ENCODE peak calls at places on chromosomes 3 and 15, in eight cellular contexts. One of them, this sample, is unnamed.

GRCh38 chr3:65894679-65895078 is 144.0 kb downstream of the MAGI1 start:
- DNase-seq in prostate gland: no peak
- DNase-seq in stomach: no peak
- DNase-seq in transverse colon: no peak
- DNase-seq in esophagus muscularis mucosa: no peak
- DNase-seq in GM12878: no peak
- DNase-seq in spleen: no peak
- DNase-seq in H1: no peak
- DNase-seq in this sample: no peak

GRCh38 chr3:40109641-40110490 is 199.6 kb upstream of the EIF1B start:
- DNase-seq in prostate gland: no peak
- DNase-seq in stomach: no peak
- DNase-seq in transverse colon: no peak
- DNase-seq in esophagus muscularis mucosa: peak
- DNase-seq in GM12878: no peak
- DNase-seq in spleen: no peak
- DNase-seq in H1: peak
- DNase-seq in this sample: no peak

GRCh38 chr3:88773766-88774165 is 333.7 kb upstream of the EPHA3 start:
- DNase-seq in prostate gland: no peak
- DNase-seq in stomach: no peak
- DNase-seq in transverse colon: no peak
- DNase-seq in esophagus muscularis mucosa: no peak
- DNase-seq in GM12878: no peak
- DNase-seq in spleen: no peak
- DNase-seq in H1: no peak
- DNase-seq in this sample: no peak

GRCh38 chr3:151837057-151837456 is 23.1 kb downstream of the AADAC start:
- DNase-seq in prostate gland: peak
- DNase-seq in stomach: no peak
- DNase-seq in transverse colon: no peak
- DNase-seq in esophagus muscularis mucosa: no peak
- DNase-seq in GM12878: no peak
- DNase-seq in spleen: no peak
- DNase-seq in H1: no peak
- DNase-seq in this sample: peak

GRCh38 chr15:90860942-90861675 is 7.3 kb upstream of the FURIN start:
- DNase-seq in prostate gland: peak
- DNase-seq in stomach: no peak
- DNase-seq in transverse colon: no peak
- DNase-seq in esophagus muscularis mucosa: no peak
- DNase-seq in GM12878: no peak
- DNase-seq in spleen: no peak
- DNase-seq in H1: no peak
- DNase-seq in this sample: peak

GRCh38 chr3:52707585-52707984 is 1.7 kb downstream of the SPCS1 start:
- DNase-seq in prostate gland: no peak
- DNase-seq in stomach: no peak
- DNase-seq in transverse colon: no peak
- DNase-seq in esophagus muscularis mucosa: no peak
- DNase-seq in GM12878: peak
- DNase-seq in spleen: no peak
- DNase-seq in H1: no peak
- DNase-seq in this sample: no peak

GRCh38 chr15:60936186-60936585 is 292.9 kb downstream of the RORA start:
- DNase-seq in prostate gland: no peak
- DNase-seq in stomach: no peak
- DNase-seq in transverse colon: no peak
- DNase-seq in esophagus muscularis mucosa: no peak
- DNase-seq in GM12878: no peak
- DNase-seq in spleen: no peak
- DNase-seq in H1: no peak
- DNase-seq in this sample: no peak

GRCh38 chr3:99817047-99817436 is 620 bp upstream of the CMSS1 start:
- DNase-seq in prostate gland: peak
- DNase-seq in stomach: no peak
- DNase-seq in transverse colon: peak
- DNase-seq in esophagus muscularis mucosa: no peak
- DNase-seq in GM12878: no peak
- DNase-seq in spleen: no peak
- DNase-seq in H1: peak
- DNase-seq in this sample: peak

GRCh38 chr3:138203938-138204337 is 16.8 kb downstream of the ARMC8 start:
- DNase-seq in prostate gland: no peak
- DNase-seq in stomach: no peak
- DNase-seq in transverse colon: no peak
- DNase-seq in esophagus muscularis mucosa: no peak
- DNase-seq in GM12878: no peak
- DNase-seq in spleen: no peak
- DNase-seq in H1: no peak
- DNase-seq in this sample: no peak

DNA sequence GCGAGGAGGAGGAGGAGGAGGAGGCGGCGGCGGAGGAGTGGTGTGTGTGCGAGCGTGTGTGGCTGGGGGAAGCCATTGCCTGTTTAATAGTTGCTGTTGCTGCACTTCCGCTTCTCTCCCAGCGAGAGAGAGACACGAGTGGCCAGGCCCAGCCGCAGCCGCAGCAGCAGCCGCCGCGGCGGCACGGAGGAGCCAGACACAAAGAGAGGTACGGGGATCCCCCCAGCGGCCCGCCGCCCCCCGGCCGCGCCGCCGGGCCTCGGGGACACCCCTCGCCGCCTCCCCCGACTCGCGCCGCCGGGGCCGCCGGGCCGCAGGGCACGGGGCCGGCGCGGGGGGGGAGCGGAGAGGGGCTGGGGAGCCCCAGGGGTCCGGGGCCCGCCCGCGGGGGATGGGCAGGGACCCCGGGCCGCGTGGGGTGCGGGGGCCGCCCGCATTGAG is at the start of gene UBE2E1:
- DNase-seq in prostate gland: peak
- DNase-seq in stomach: peak
- DNase-seq in transverse colon: peak
- DNase-seq in esophagus muscularis mucosa: no peak
- DNase-seq in GM12878: no peak
- DNase-seq in spleen: peak
- DNase-seq in H1: no peak
- DNase-seq in this sample: peak
- TF ChIP-seq POLR2AphosphoS5 in prostate gland: no peak
- TF ChIP-seq POLR2AphosphoS5 in stomach: peak
- TF ChIP-seq POLR2AphosphoS5 in transverse colon: peak
- TF ChIP-seq POLR2AphosphoS5 in esophagus muscularis mucosa: peak
- TF ChIP-seq POLR2AphosphoS5 in GM12878: peak
- TF ChIP-seq POLR2AphosphoS5 in spleen: peak
- TF ChIP-seq POLR2AphosphoS5 in H1: peak
- TF ChIP-seq POLR2AphosphoS5 in this sample: peak

GRCh38 chr15:40097968-40098476 is 10.7 kb downstream of the BMF start:
- DNase-seq in prostate gland: peak
- DNase-seq in stomach: peak
- DNase-seq in transverse colon: peak
- DNase-seq in esophagus muscularis mucosa: no peak
- DNase-seq in GM12878: no peak
- DNase-seq in spleen: peak
- DNase-seq in H1: no peak
- DNase-seq in this sample: no peak
- TF ChIP-seq POLR2AphosphoS5 in prostate gland: no peak
- TF ChIP-seq POLR2AphosphoS5 in stomach: no peak
- TF ChIP-seq POLR2AphosphoS5 in transverse colon: no peak
- TF ChIP-seq POLR2AphosphoS5 in esophagus muscularis mucosa: no peak
- TF ChIP-seq POLR2AphosphoS5 in GM12878: no peak
- TF ChIP-seq POLR2AphosphoS5 in spleen: no peak
- TF ChIP-seq POLR2AphosphoS5 in H1: no peak
- TF ChIP-seq POLR2AphosphoS5 in this sample: no peak

DNA sequence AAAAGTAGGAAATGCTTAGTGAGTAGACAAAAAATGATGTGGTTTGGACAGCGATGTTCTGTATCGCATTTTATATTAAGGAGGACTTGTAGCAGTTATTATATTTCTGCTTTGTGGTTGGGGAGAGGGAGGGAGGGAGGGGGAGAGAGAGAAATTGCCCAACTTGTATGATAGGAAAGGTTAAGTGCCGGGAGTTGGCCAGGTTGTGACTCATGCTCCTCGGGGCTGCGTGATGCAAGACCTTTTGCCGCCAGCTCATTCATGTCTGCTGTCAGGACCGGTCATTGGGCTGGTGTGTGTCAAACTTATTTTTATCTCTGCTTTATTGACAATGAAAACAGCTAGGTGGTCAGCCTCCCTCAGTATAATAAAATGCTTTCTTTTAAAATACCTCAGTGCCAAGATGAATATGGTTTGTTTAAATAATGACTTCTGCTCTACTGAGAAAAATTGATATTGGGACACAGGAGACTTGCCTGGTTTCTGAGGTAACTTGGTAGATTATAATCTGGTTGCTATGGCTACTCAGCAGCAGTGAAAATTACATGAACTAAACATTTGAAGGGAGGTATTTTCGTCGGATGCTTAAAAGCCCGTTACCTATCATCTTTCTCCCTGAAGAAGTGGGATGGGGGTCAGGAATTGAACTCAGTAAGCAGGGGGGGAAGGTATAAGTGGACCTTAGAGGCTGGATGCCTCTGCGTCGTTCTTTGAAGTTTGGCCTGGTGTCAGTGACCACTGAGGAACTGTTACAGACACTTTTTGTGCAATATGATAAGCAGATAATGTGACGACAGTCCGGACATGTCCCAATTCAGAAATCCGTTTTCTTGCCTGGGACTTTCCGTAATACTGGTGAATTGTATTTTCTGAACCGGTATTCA is 90.7 kb downstream of the FNDC3B start:
- DNase-seq in prostate gland: peak
- DNase-seq in stomach: peak
- DNase-seq in transverse colon: peak
- DNase-seq in esophagus muscularis mucosa: peak
- DNase-seq in GM12878: no peak
- DNase-seq in spleen: peak
- DNase-seq in H1: no peak
- DNase-seq in this sample: peak
- TF ChIP-seq POLR2AphosphoS5 in prostate gland: peak
- TF ChIP-seq POLR2AphosphoS5 in stomach: peak
- TF ChIP-seq POLR2AphosphoS5 in transverse colon: peak
- TF ChIP-seq POLR2AphosphoS5 in esophagus muscularis mucosa: peak
- TF ChIP-seq POLR2AphosphoS5 in GM12878: no peak
- TF ChIP-seq POLR2AphosphoS5 in spleen: no peak
- TF ChIP-seq POLR2AphosphoS5 in H1: no peak
- TF ChIP-seq POLR2AphosphoS5 in this sample: peak

GRCh38 chr3:188602620-188603019 is 448.7 kb downstream of the LPP start:
- DNase-seq in prostate gland: no peak
- DNase-seq in stomach: no peak
- DNase-seq in transverse colon: no peak
- DNase-seq in esophagus muscularis mucosa: no peak
- DNase-seq in GM12878: no peak
- DNase-seq in spleen: no peak
- DNase-seq in H1: no peak
- DNase-seq in this sample: no peak
- TF ChIP-seq POLR2AphosphoS5 in prostate gland: no peak
- TF ChIP-seq POLR2AphosphoS5 in stomach: no peak
- TF ChIP-seq POLR2AphosphoS5 in transverse colon: no peak
- TF ChIP-seq POLR2AphosphoS5 in esophagus muscularis mucosa: no peak
- TF ChIP-seq POLR2AphosphoS5 in GM12878: no peak
- TF ChIP-seq POLR2AphosphoS5 in spleen: no peak
- TF ChIP-seq POLR2AphosphoS5 in H1: no peak
- TF ChIP-seq POLR2AphosphoS5 in this sample: no peak

DNA sequence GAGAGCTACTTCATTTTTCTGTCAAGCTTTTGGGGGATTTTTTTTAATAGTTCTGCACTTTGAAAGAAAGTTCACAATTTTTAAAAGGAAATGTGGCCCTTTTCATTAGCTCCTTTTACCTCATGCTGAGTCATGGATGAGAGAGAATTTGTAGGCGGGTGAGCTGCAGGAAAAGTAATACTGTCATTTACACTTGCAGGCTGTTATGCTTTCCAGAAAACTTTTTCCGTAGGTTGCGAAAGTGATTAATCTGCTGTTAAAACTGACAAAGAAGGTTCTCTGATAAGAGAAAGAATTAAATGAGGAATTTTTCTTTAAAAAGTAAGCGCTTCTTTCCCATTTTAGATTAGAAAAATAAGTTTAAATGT is 430.2 kb downstream of the LPP start:
- DNase-seq in prostate gland: no peak
- DNase-seq in stomach: no peak
- DNase-seq in transverse colon: no peak
- DNase-seq in esophagus muscularis mucosa: no peak
- DNase-seq in GM12878: no peak
- DNase-seq in spleen: no peak
- DNase-seq in H1: no peak
- DNase-seq in this sample: no peak
- TF ChIP-seq POLR2AphosphoS5 in prostate gland: no peak
- TF ChIP-seq POLR2AphosphoS5 in stomach: peak
- TF ChIP-seq POLR2AphosphoS5 in transverse colon: no peak
- TF ChIP-seq POLR2AphosphoS5 in esophagus muscularis mucosa: peak
- TF ChIP-seq POLR2AphosphoS5 in GM12878: no peak
- TF ChIP-seq POLR2AphosphoS5 in spleen: no peak
- TF ChIP-seq POLR2AphosphoS5 in H1: no peak
- TF ChIP-seq POLR2AphosphoS5 in this sample: no peak

DNA sequence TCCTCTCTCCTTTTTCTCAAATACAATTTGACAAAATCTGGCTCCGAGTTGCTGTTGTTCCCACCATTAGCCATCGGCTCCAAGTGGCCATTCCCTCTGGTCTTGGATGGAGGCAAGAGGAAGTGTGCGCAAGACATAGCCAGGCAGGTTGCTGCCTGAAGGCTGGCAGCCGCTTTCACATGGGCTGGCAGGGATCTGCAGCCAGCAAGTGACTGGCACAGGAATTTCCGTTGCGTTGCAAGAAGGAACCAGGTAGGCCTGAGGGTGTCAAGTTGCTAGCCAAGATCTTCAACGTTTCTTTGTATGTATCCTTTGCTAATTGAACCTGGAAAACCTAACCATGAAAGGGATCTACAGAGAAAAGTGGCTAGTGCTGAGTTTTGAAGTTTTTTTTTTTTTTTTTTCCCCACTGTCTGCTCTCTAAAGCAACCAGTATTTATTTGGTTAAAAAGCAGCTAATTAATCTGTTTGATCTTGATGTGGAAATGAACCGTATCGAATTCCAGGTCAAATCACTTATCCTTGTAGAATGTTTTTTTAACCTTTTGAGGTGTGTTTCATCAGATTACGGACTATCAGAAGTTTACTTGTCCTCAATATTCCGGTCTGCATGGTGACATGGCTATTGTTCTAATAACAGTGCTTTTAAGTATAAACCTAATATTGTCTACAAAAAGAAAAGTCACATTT is 117.1 kb downstream of the FNDC3B start:
- DNase-seq in prostate gland: peak
- DNase-seq in stomach: peak
- DNase-seq in transverse colon: no peak
- DNase-seq in esophagus muscularis mucosa: no peak
- DNase-seq in GM12878: no peak
- DNase-seq in spleen: no peak
- DNase-seq in H1: no peak
- DNase-seq in this sample: no peak
- TF ChIP-seq POLR2AphosphoS5 in prostate gland: peak
- TF ChIP-seq POLR2AphosphoS5 in stomach: peak
- TF ChIP-seq POLR2AphosphoS5 in transverse colon: no peak
- TF ChIP-seq POLR2AphosphoS5 in esophagus muscularis mucosa: peak
- TF ChIP-seq POLR2AphosphoS5 in GM12878: no peak
- TF ChIP-seq POLR2AphosphoS5 in spleen: no peak
- TF ChIP-seq POLR2AphosphoS5 in H1: no peak
- TF ChIP-seq POLR2AphosphoS5 in this sample: no peak

GRCh38 chr15:74394090-74394846 is 26.8 kb upstream of the CYP11A1 start:
- DNase-seq in prostate gland: no peak
- DNase-seq in stomach: no peak
- DNase-seq in transverse colon: no peak
- DNase-seq in esophagus muscularis mucosa: no peak
- DNase-seq in GM12878: no peak
- DNase-seq in spleen: no peak
- DNase-seq in H1: no peak
- DNase-seq in this sample: no peak
- TF ChIP-seq POLR2AphosphoS5 in prostate gland: no peak
- TF ChIP-seq POLR2AphosphoS5 in stomach: no peak
- TF ChIP-seq POLR2AphosphoS5 in transverse colon: no peak
- TF ChIP-seq POLR2AphosphoS5 in esophagus muscularis mucosa: no peak
- TF ChIP-seq POLR2AphosphoS5 in GM12878: no peak
- TF ChIP-seq POLR2AphosphoS5 in spleen: no peak
- TF ChIP-seq POLR2AphosphoS5 in H1: no peak
- TF ChIP-seq POLR2AphosphoS5 in this sample: no peak

GRCh38 chr15:56886878-56887781 is 31.3 kb upstream of the TCF12 start:
- DNase-seq in prostate gland: peak
- DNase-seq in stomach: peak
- DNase-seq in transverse colon: peak
- DNase-seq in esophagus muscularis mucosa: peak
- DNase-seq in GM12878: peak
- DNase-seq in spleen: peak
- DNase-seq in H1: peak
- DNase-seq in this sample: peak
- TF ChIP-seq POLR2AphosphoS5 in prostate gland: peak
- TF ChIP-seq POLR2AphosphoS5 in stomach: peak
- TF ChIP-seq POLR2AphosphoS5 in transverse colon: peak
- TF ChIP-seq POLR2AphosphoS5 in esophagus muscularis mucosa: peak
- TF ChIP-seq POLR2AphosphoS5 in GM12878: peak
- TF ChIP-seq POLR2AphosphoS5 in spleen: peak
- TF ChIP-seq POLR2AphosphoS5 in H1: peak
- TF ChIP-seq POLR2AphosphoS5 in this sample: peak

This sample was measured in HL-60.